ENCODE peak calls at places on chromosome 2, in five cellular contexts. One of them, this sample, is unnamed.

GRCh38 chr2:215002500-215002899 is 135.9 kb downstream of the ABCA12 start:
- DNase-seq in amniotic stem cell: peak; percentile 42
- DNase-seq in activated T-cell treated with anti-CD3 and anti-CD28 coated beads for 1 hour: no peak
- DNase-seq in omental fat pad: no peak
- DNase-seq in transverse colon: no peak
- DNase-seq in this sample: no peak

GRCh38 chr2:29063056-29063455 is 11.3 kb downstream of the PCARE start:
- DNase-seq in amniotic stem cell: no peak
- DNase-seq in activated T-cell treated with anti-CD3 and anti-CD28 coated beads for 1 hour: no peak
- DNase-seq in omental fat pad: no peak
- DNase-seq in transverse colon: no peak
- DNase-seq in this sample: no peak

GRCh38 chr2:80560298-80560697 is 255.7 kb upstream of the LRRTM1 start:
- DNase-seq in amniotic stem cell: no peak
- DNase-seq in activated T-cell treated with anti-CD3 and anti-CD28 coated beads for 1 hour: no peak
- DNase-seq in omental fat pad: no peak
- DNase-seq in transverse colon: no peak
- DNase-seq in this sample: no peak

GRCh38 chr2:27596627-27597026 is 13.8 kb downstream of the ZNF512 start:
- DNase-seq in amniotic stem cell: no peak
- DNase-seq in activated T-cell treated with anti-CD3 and anti-CD28 coated beads for 1 hour: no peak
- DNase-seq in omental fat pad: no peak
- DNase-seq in transverse colon: no peak
- DNase-seq in this sample: no peak

GRCh38 chr2:182068811-182069210 is 83.2 kb downstream of the PPP1R1C start:
- DNase-seq in amniotic stem cell: no peak
- DNase-seq in activated T-cell treated with anti-CD3 and anti-CD28 coated beads for 1 hour: no peak
- DNase-seq in omental fat pad: no peak
- DNase-seq in transverse colon: no peak
- DNase-seq in this sample: no peak

GRCh38 chr2:109470121-109470921 is 143.4 kb downstream of the SEPTIN10 start:
- DNase-seq in amniotic stem cell: peak; percentile 39
- DNase-seq in activated T-cell treated with anti-CD3 and anti-CD28 coated beads for 1 hour: no peak
- DNase-seq in omental fat pad: no peak
- DNase-seq in transverse colon: peak; percentile 65
- DNase-seq in this sample: no peak

GRCh38 chr2:1738646-1739302 is 5.5 kb downstream of the PXDN start:
- DNase-seq in amniotic stem cell: no peak
- DNase-seq in activated T-cell treated with anti-CD3 and anti-CD28 coated beads for 1 hour: no peak
- DNase-seq in omental fat pad: peak; percentile 21
- DNase-seq in transverse colon: no peak
- DNase-seq in this sample: peak; percentile 63

GRCh38 chr2:19801367-19802087 is 100.3 kb downstream of the TTC32 start:
- DNase-seq in amniotic stem cell: peak; percentile 84
- DNase-seq in activated T-cell treated with anti-CD3 and anti-CD28 coated beads for 1 hour: no peak
- DNase-seq in omental fat pad: peak; percentile 46
- DNase-seq in transverse colon: peak; percentile 47
- DNase-seq in this sample: peak; percentile 91

GRCh38 chr2:33529771-33530481 is 53.5 kb downstream of the RASGRP3 start:
- DNase-seq in amniotic stem cell: peak; percentile 96
- DNase-seq in activated T-cell treated with anti-CD3 and anti-CD28 coated beads for 1 hour: no peak
- DNase-seq in omental fat pad: no peak
- DNase-seq in transverse colon: no peak
- DNase-seq in this sample: no peak

GRCh38 chr2:41873102-41873501 is 174.7 kb upstream of the PKDCC start:
- DNase-seq in amniotic stem cell: no peak
- DNase-seq in activated T-cell treated with anti-CD3 and anti-CD28 coated beads for 1 hour: no peak
- DNase-seq in omental fat pad: no peak
- DNase-seq in transverse colon: no peak
- DNase-seq in this sample: no peak

GRCh38 chr2:124959582-124959981 is 934.5 kb downstream of the CNTNAP5 start:
- DNase-seq in amniotic stem cell: no peak
- DNase-seq in activated T-cell treated with anti-CD3 and anti-CD28 coated beads for 1 hour: no peak
- DNase-seq in omental fat pad: no peak
- DNase-seq in transverse colon: no peak
- DNase-seq in this sample: no peak

GRCh38 chr2:105376789-105377231 is 22.0 kb downstream of the FHL2 start:
- DNase-seq in amniotic stem cell: no peak
- DNase-seq in activated T-cell treated with anti-CD3 and anti-CD28 coated beads for 1 hour: no peak
- DNase-seq in omental fat pad: no peak
- DNase-seq in transverse colon: no peak
- DNase-seq in this sample: peak; percentile 24

GRCh38 chr2:120486441-120486840 is 140.5 kb downstream of the INHBB start:
- DNase-seq in amniotic stem cell: no peak
- DNase-seq in activated T-cell treated with anti-CD3 and anti-CD28 coated beads for 1 hour: no peak
- DNase-seq in omental fat pad: no peak
- DNase-seq in transverse colon: no peak
- DNase-seq in this sample: no peak

GRCh38 chr2:127453392-127454171 is 35.4 kb downstream of the PROC start:
- DNase-seq in amniotic stem cell: no peak
- DNase-seq in activated T-cell treated with anti-CD3 and anti-CD28 coated beads for 1 hour: no peak
- DNase-seq in omental fat pad: no peak
- DNase-seq in transverse colon: no peak
- DNase-seq in this sample: no peak

GRCh38 chr2:161992526-161992925 is 81.5 kb downstream of the DPP4 start:
- DNase-seq in amniotic stem cell: no peak
- DNase-seq in activated T-cell treated with anti-CD3 and anti-CD28 coated beads for 1 hour: peak; percentile 14
- DNase-seq in omental fat pad: no peak
- DNase-seq in transverse colon: no peak
- DNase-seq in this sample: no peak

GRCh38 chr2:231696004-231696367 is 12.3 kb upstream of the PTMA start:
- DNase-seq in amniotic stem cell: no peak
- DNase-seq in activated T-cell treated with anti-CD3 and anti-CD28 coated beads for 1 hour: no peak
- DNase-seq in omental fat pad: no peak
- DNase-seq in transverse colon: no peak
- DNase-seq in this sample: no peak

GRCh38 chr2:67209107-67209506 is 188.0 kb upstream of the ETAA1 start:
- DNase-seq in amniotic stem cell: no peak
- DNase-seq in activated T-cell treated with anti-CD3 and anti-CD28 coated beads for 1 hour: no peak
- DNase-seq in omental fat pad: no peak
- DNase-seq in transverse colon: no peak
- DNase-seq in this sample: no peak

GRCh38 chr2:2793925-2794324 is 462.9 kb upstream of the MYT1L start:
- DNase-seq in amniotic stem cell: no peak
- DNase-seq in activated T-cell treated with anti-CD3 and anti-CD28 coated beads for 1 hour: no peak
- DNase-seq in omental fat pad: no peak
- DNase-seq in transverse colon: no peak
- DNase-seq in this sample: no peak

GRCh38 chr2:119230630-119231185 is 7.1 kb downstream of the STEAP3 start:
- DNase-seq in amniotic stem cell: no peak
- DNase-seq in activated T-cell treated with anti-CD3 and anti-CD28 coated beads for 1 hour: no peak
- DNase-seq in omental fat pad: no peak
- DNase-seq in transverse colon: no peak
- DNase-seq in this sample: no peak

GRCh38 chr2:190202604-190203003 is 117.0 kb downstream of the HIBCH start:
- DNase-seq in amniotic stem cell: no peak
- DNase-seq in activated T-cell treated with anti-CD3 and anti-CD28 coated beads for 1 hour: no peak
- DNase-seq in omental fat pad: no peak
- DNase-seq in transverse colon: no peak
- DNase-seq in this sample: no peak

GRCh38 chr2:28172114-28172898 is 220.4 kb upstream of the FOSL2 start:
- DNase-seq in amniotic stem cell: no peak
- DNase-seq in activated T-cell treated with anti-CD3 and anti-CD28 coated beads for 1 hour: no peak
- DNase-seq in omental fat pad: no peak
- DNase-seq in transverse colon: peak; percentile 71
- DNase-seq in this sample: no peak

GRCh38 chr2:28471214-28471613 is 24.6 kb upstream of the PLB1 start:
- DNase-seq in amniotic stem cell: no peak
- DNase-seq in activated T-cell treated with anti-CD3 and anti-CD28 coated beads for 1 hour: no peak
- DNase-seq in omental fat pad: no peak
- DNase-seq in transverse colon: no peak
- DNase-seq in this sample: no peak

GRCh38 chr2:95275601-95276243 is 1.5 kb downstream of the PROM2 start:
- DNase-seq in amniotic stem cell: no peak
- DNase-seq in activated T-cell treated with anti-CD3 and anti-CD28 coated beads for 1 hour: no peak
- DNase-seq in omental fat pad: no peak
- DNase-seq in transverse colon: peak; percentile 47
- DNase-seq in this sample: no peak

GRCh38 chr2:159074605-159075004 is 106.2 kb downstream of the TANC1 start:
- DNase-seq in amniotic stem cell: no peak
- DNase-seq in activated T-cell treated with anti-CD3 and anti-CD28 coated beads for 1 hour: no peak
- DNase-seq in omental fat pad: no peak
- DNase-seq in transverse colon: no peak
- DNase-seq in this sample: no peak

GRCh38 chr2:216774620-216775019 is 79.3 kb upstream of the IGFBP5 start:
- DNase-seq in amniotic stem cell: no peak
- DNase-seq in activated T-cell treated with anti-CD3 and anti-CD28 coated beads for 1 hour: no peak
- DNase-seq in omental fat pad: no peak
- DNase-seq in transverse colon: peak; percentile 18
- DNase-seq in this sample: peak; percentile 91

GRCh38 chr2:207252979-207253640 is 87.4 kb upstream of the KLF7 start:
- DNase-seq in amniotic stem cell: no peak
- DNase-seq in activated T-cell treated with anti-CD3 and anti-CD28 coated beads for 1 hour: no peak
- DNase-seq in omental fat pad: no peak
- DNase-seq in transverse colon: no peak
- DNase-seq in this sample: peak; percentile 41

GRCh38 chr2:206556357-206556949 is 85.8 kb upstream of the FAM237A start:
- DNase-seq in amniotic stem cell: no peak
- DNase-seq in activated T-cell treated with anti-CD3 and anti-CD28 coated beads for 1 hour: no peak
- DNase-seq in omental fat pad: no peak
- DNase-seq in transverse colon: no peak
- DNase-seq in this sample: no peak

GRCh38 chr2:32272279-32272678 is 5.4 kb upstream of the YIPF4 start:
- DNase-seq in amniotic stem cell: no peak
- DNase-seq in activated T-cell treated with anti-CD3 and anti-CD28 coated beads for 1 hour: no peak
- DNase-seq in omental fat pad: no peak
- DNase-seq in transverse colon: no peak
- DNase-seq in this sample: no peak

GRCh38 chr2:160221391-160222276 is 21.6 kb upstream of the ITGB6 start:
- DNase-seq in amniotic stem cell: peak; percentile 24
- DNase-seq in activated T-cell treated with anti-CD3 and anti-CD28 coated beads for 1 hour: no peak
- DNase-seq in omental fat pad: no peak
- DNase-seq in transverse colon: peak; percentile 88
- DNase-seq in this sample: no peak

GRCh38 chr2:72757177-72757775 is 68.6 kb downstream of the EXOC6B start:
- DNase-seq in amniotic stem cell: peak; percentile 24
- DNase-seq in activated T-cell treated with anti-CD3 and anti-CD28 coated beads for 1 hour: no peak
- DNase-seq in omental fat pad: no peak
- DNase-seq in transverse colon: no peak
- DNase-seq in this sample: no peak

GRCh38 chr2:240127911-240128607 is 8.0 kb downstream of the COPS9 start:
- DNase-seq in amniotic stem cell: no peak
- DNase-seq in activated T-cell treated with anti-CD3 and anti-CD28 coated beads for 1 hour: no peak
- DNase-seq in omental fat pad: no peak
- DNase-seq in transverse colon: no peak
- DNase-seq in this sample: no peak

GRCh38 chr2:42182654-42183308 is 13.6 kb downstream of the EML4 start:
- DNase-seq in amniotic stem cell: no peak
- DNase-seq in activated T-cell treated with anti-CD3 and anti-CD28 coated beads for 1 hour: no peak
- DNase-seq in omental fat pad: no peak
- DNase-seq in transverse colon: no peak
- DNase-seq in this sample: no peak

GRCh38 chr2:134818321-134818720 is 20.1 kb upstream of the ACMSD start:
- DNase-seq in amniotic stem cell: no peak
- DNase-seq in activated T-cell treated with anti-CD3 and anti-CD28 coated beads for 1 hour: no peak
- DNase-seq in omental fat pad: no peak
- DNase-seq in transverse colon: no peak
- DNase-seq in this sample: no peak

GRCh38 chr2:177711472-177712276 is 319.1 kb downstream of the AGPS start:
- DNase-seq in amniotic stem cell: no peak
- DNase-seq in activated T-cell treated with anti-CD3 and anti-CD28 coated beads for 1 hour: no peak
- DNase-seq in omental fat pad: no peak
- DNase-seq in transverse colon: no peak
- DNase-seq in this sample: no peak

GRCh38 chr2:106159867-106160785 is 34.0 kb downstream of the UXS1 start:
- DNase-seq in amniotic stem cell: no peak
- DNase-seq in activated T-cell treated with anti-CD3 and anti-CD28 coated beads for 1 hour: peak; percentile 57
- DNase-seq in omental fat pad: no peak
- DNase-seq in transverse colon: no peak
- DNase-seq in this sample: no peak

GRCh38 chr2:17643031-17643615 is 102.6 kb downstream of the VSNL1 start:
- DNase-seq in amniotic stem cell: peak; percentile 83
- DNase-seq in activated T-cell treated with anti-CD3 and anti-CD28 coated beads for 1 hour: no peak
- DNase-seq in omental fat pad: peak; percentile 27
- DNase-seq in transverse colon: no peak
- DNase-seq in this sample: no peak

GRCh38 chr2:133633851-133634250 is 65.6 kb upstream of the NCKAP5 start:
- DNase-seq in amniotic stem cell: no peak
- DNase-seq in activated T-cell treated with anti-CD3 and anti-CD28 coated beads for 1 hour: no peak
- DNase-seq in omental fat pad: no peak
- DNase-seq in transverse colon: no peak
- DNase-seq in this sample: no peak

This sample was measured in ascending aorta.